ENCODE peak calls at places on chromosomes 2 and 18, in six cellular contexts. One of them, this sample, is unnamed.

GRCh38 chr2:66059332-66059731 is 375.6 kb upstream of the MEIS1 start:
- DNase-seq in neural progenitor cell: no peak
- DNase-seq in cardiac fibroblast: no peak
- DNase-seq in Daoy: no peak
- DNase-seq in ureter: no peak
- DNase-seq in GOT3: no peak
- DNase-seq in this sample: no peak

GRCh38 chr18:44672506-44672905 is 8.2 kb upstream of the SETBP1 start:
- DNase-seq in ureter: no peak
- DNase-seq in GOT3: no peak
- DNase-seq in Daoy: no peak
- DNase-seq in neural progenitor cell: no peak
- DNase-seq in cardiac fibroblast: no peak
- DNase-seq in this sample: no peak

GRCh38 chr18:23114911-23115310 is 20.4 kb upstream of the CABLES1 start:
- DNase-seq in ureter: no peak
- DNase-seq in Daoy: no peak
- DNase-seq in cardiac fibroblast: peak; percentile 62
- DNase-seq in neural progenitor cell: no peak
- DNase-seq in GOT3: no peak
- DNase-seq in this sample: no peak

GRCh38 chr2:26679857-26680256 is 12.7 kb upstream of the KCNK3 start:
- DNase-seq in GOT3: no peak
- DNase-seq in cardiac fibroblast: no peak
- DNase-seq in Daoy: no peak
- DNase-seq in neural progenitor cell: no peak
- DNase-seq in ureter: no peak
- DNase-seq in this sample: no peak

GRCh38 chr2:240418311-240418710 is 17.2 kb upstream of the GPC1 start:
- DNase-seq in Daoy: no peak
- DNase-seq in ureter: peak; percentile 12
- DNase-seq in neural progenitor cell: no peak
- DNase-seq in cardiac fibroblast: no peak
- DNase-seq in GOT3: no peak
- DNase-seq in this sample: no peak

GRCh38 chr2:237434916-237435315 is 21.0 kb upstream of the COL6A3 start:
- DNase-seq in Daoy: peak; percentile 90
- DNase-seq in cardiac fibroblast: peak; percentile 81
- DNase-seq in neural progenitor cell: no peak
- DNase-seq in ureter: no peak
- DNase-seq in GOT3: no peak
- DNase-seq in this sample: no peak

GRCh38 chr2:194004590-194005206 is 1652.3 kb upstream of the SLC39A10 start:
- DNase-seq in cardiac fibroblast: peak; percentile 10
- DNase-seq in neural progenitor cell: no peak
- DNase-seq in GOT3: no peak
- DNase-seq in ureter: no peak
- DNase-seq in Daoy: no peak
- DNase-seq in this sample: no peak

GRCh38 chr18:14221689-14222088 is 89.5 kb upstream of the ZNF519 start:
- DNase-seq in cardiac fibroblast: no peak
- DNase-seq in Daoy: no peak
- DNase-seq in neural progenitor cell: no peak
- DNase-seq in GOT3: no peak
- DNase-seq in ureter: no peak
- DNase-seq in this sample: no peak

GRCh38 chr2:23390152-23390551 is 5.2 kb downstream of the KLHL29 start:
- DNase-seq in Daoy: peak; percentile 86
- DNase-seq in ureter: no peak
- DNase-seq in neural progenitor cell: no peak
- DNase-seq in cardiac fibroblast: no peak
- DNase-seq in GOT3: no peak
- DNase-seq in this sample: no peak

GRCh38 chr18:53990485-53990884 is 234.0 kb downstream of the MBD2 start:
- DNase-seq in Daoy: no peak
- DNase-seq in cardiac fibroblast: no peak
- DNase-seq in neural progenitor cell: no peak
- DNase-seq in GOT3: no peak
- DNase-seq in ureter: no peak
- DNase-seq in this sample: no peak

GRCh38 chr2:42167458-42167857 is 1.7 kb upstream of the EML4 start:
- DNase-seq in ureter: no peak
- DNase-seq in GOT3: no peak
- DNase-seq in neural progenitor cell: no peak
- DNase-seq in cardiac fibroblast: no peak
- DNase-seq in Daoy: no peak
- DNase-seq in this sample: no peak

GRCh38 chr2:62319061-62319460 is 123.1 kb downstream of the B3GNT2 start:
- DNase-seq in Daoy: no peak
- DNase-seq in neural progenitor cell: no peak
- DNase-seq in GOT3: no peak
- DNase-seq in cardiac fibroblast: no peak
- DNase-seq in ureter: no peak
- DNase-seq in this sample: no peak

GRCh38 chr2:171293661-171294060 is 133.0 kb upstream of the TLK1 start:
- DNase-seq in GOT3: no peak
- DNase-seq in cardiac fibroblast: no peak
- DNase-seq in neural progenitor cell: no peak
- DNase-seq in ureter: no peak
- DNase-seq in Daoy: no peak
- DNase-seq in this sample: no peak

GRCh38 chr2:179422037-179422643 is 157.5 kb upstream of the SESTD1 start:
- DNase-seq in GOT3: no peak
- DNase-seq in neural progenitor cell: peak; percentile 83
- DNase-seq in ureter: peak; percentile 73
- DNase-seq in cardiac fibroblast: peak; percentile 82
- DNase-seq in Daoy: peak; percentile 36
- DNase-seq in this sample: peak; percentile 87

GRCh38 chr2:241545523-241546473 is 12.7 kb upstream of the BOK start:
- DNase-seq in cardiac fibroblast: no peak
- DNase-seq in GOT3: no peak
- DNase-seq in ureter: no peak
- DNase-seq in Daoy: no peak
- DNase-seq in neural progenitor cell: no peak
- DNase-seq in this sample: no peak

GRCh38 chr18:61901334-61901986 is 8.7 kb upstream of the RNF152 start:
- DNase-seq in ureter: peak; percentile 54
- DNase-seq in neural progenitor cell: peak; percentile 78
- DNase-seq in Daoy: peak; percentile 43
- DNase-seq in GOT3: no peak
- DNase-seq in cardiac fibroblast: peak; percentile 70
- DNase-seq in this sample: no peak

GRCh38 chr2:68727698-68728375 is 6.8 kb upstream of the ARHGAP25 start:
- DNase-seq in Daoy: peak; percentile 54
- DNase-seq in GOT3: no peak
- DNase-seq in cardiac fibroblast: no peak
- DNase-seq in ureter: no peak
- DNase-seq in neural progenitor cell: no peak
- DNase-seq in this sample: no peak

GRCh38 chr18:23155537-23155936 is 20.3 kb downstream of the CABLES1 start:
- DNase-seq in Daoy: peak; percentile 40
- DNase-seq in GOT3: no peak
- DNase-seq in neural progenitor cell: no peak
- DNase-seq in cardiac fibroblast: no peak
- DNase-seq in ureter: no peak
- DNase-seq in this sample: no peak

GRCh38 chr2:234091432-234091879 is 41.0 kb downstream of the SPP2 start:
- DNase-seq in ureter: no peak
- DNase-seq in GOT3: no peak
- DNase-seq in neural progenitor cell: no peak
- DNase-seq in Daoy: peak; percentile 22
- DNase-seq in cardiac fibroblast: peak; percentile 76
- DNase-seq in this sample: no peak

GRCh38 chr2:69177063-69177771 is 164.2 kb downstream of the ANTXR1 start:
- DNase-seq in neural progenitor cell: peak; percentile 61
- DNase-seq in ureter: peak; percentile 69
- DNase-seq in Daoy: peak; percentile 86
- DNase-seq in cardiac fibroblast: peak; percentile 98
- DNase-seq in GOT3: no peak
- DNase-seq in this sample: peak; percentile 89

GRCh38 chr2:26936855-26937254 is 33.6 kb upstream of the MAPRE3 start:
- DNase-seq in GOT3: no peak
- DNase-seq in neural progenitor cell: no peak
- DNase-seq in ureter: no peak
- DNase-seq in cardiac fibroblast: no peak
- DNase-seq in Daoy: no peak
- DNase-seq in this sample: no peak

GRCh38 chr2:166126014-166126639 is 1.7 kb downstream of the SCN1A start:
- DNase-seq in cardiac fibroblast: peak; percentile 68
- DNase-seq in neural progenitor cell: no peak
- DNase-seq in GOT3: no peak
- DNase-seq in Daoy: no peak
- DNase-seq in ureter: no peak
- DNase-seq in this sample: no peak

GRCh38 chr2:181203412-181203811 is 223.0 kb downstream of the UBE2E3 start:
- DNase-seq in neural progenitor cell: no peak
- DNase-seq in ureter: no peak
- DNase-seq in GOT3: no peak
- DNase-seq in cardiac fibroblast: peak; percentile 35
- DNase-seq in Daoy: peak; percentile 76
- DNase-seq in this sample: no peak

GRCh38 chr2:229170907-229171306 is 100.2 kb downstream of the PID1 start:
- DNase-seq in ureter: no peak
- DNase-seq in Daoy: no peak
- DNase-seq in GOT3: no peak
- DNase-seq in neural progenitor cell: no peak
- DNase-seq in cardiac fibroblast: no peak
- DNase-seq in this sample: no peak

GRCh38 chr18:23972416-23972815 is 42.1 kb upstream of the TTC39C start:
- DNase-seq in ureter: no peak
- DNase-seq in cardiac fibroblast: no peak
- DNase-seq in neural progenitor cell: no peak
- DNase-seq in GOT3: no peak
- DNase-seq in Daoy: no peak
- DNase-seq in this sample: no peak

GRCh38 chr18:69885841-69886531 is 61.7 kb downstream of the CD226 start:
- DNase-seq in Daoy: no peak
- DNase-seq in neural progenitor cell: no peak
- DNase-seq in cardiac fibroblast: no peak
- DNase-seq in GOT3: no peak
- DNase-seq in ureter: no peak
- DNase-seq in this sample: no peak

GRCh38 chr18:13416208-13416607 is 197.6 kb downstream of the LDLRAD4 start:
- DNase-seq in neural progenitor cell: no peak
- DNase-seq in Daoy: peak; percentile 69
- DNase-seq in ureter: no peak
- DNase-seq in GOT3: no peak
- DNase-seq in cardiac fibroblast: no peak
- DNase-seq in this sample: no peak

GRCh38 chr2:110659248-110659647 is 18.6 kb downstream of the BUB1 start:
- DNase-seq in neural progenitor cell: no peak
- DNase-seq in cardiac fibroblast: no peak
- DNase-seq in Daoy: no peak
- DNase-seq in GOT3: no peak
- DNase-seq in ureter: no peak
- DNase-seq in this sample: no peak